ENCODE peak calls at places on chromosomes 12 and 14, in ten cellular contexts. One of them, this sample, is unnamed.

GRCh38 chr12:52280796-52281560 is 6.5 kb downstream of the KRT86 start:
- DNase-seq in T-helper 17 cell: no peak
- DNase-seq in effector CD4-positive, alpha-beta T cell: no peak
- DNase-seq in stimulated activated CD4-positive, alpha-beta T cell treated with anti-CD3 and anti-CD28 coated beads, Interleukin-4, amount 100 ng/mL, for 1 hour: no peak
- DNase-seq in A549: peak; percentile 100
- DNase-seq in CD8-positive, alpha-beta memory T cell: no peak
- DNase-seq in DMS 273 treated with DMSO at 0.1 percent for 48 hours: no peak
- DNase-seq in thyroid gland: peak; percentile 77
- DNase-seq in stimulated activated CD8-positive, alpha-beta memory T cell treated with anti-CD3 and anti-CD28 coated beads, Interleukin-12 subunit alpha, Interleukin-12 subunit beta, amount 100 ng/mL, for 4 hours: no peak
- DNase-seq in HuH-7.5: no peak
- DNase-seq in this sample: no peak

GRCh38 chr12:41932470-41932991 is 212.1 kb downstream of the GXYLT1 start:
- DNase-seq in T-helper 17 cell: no peak
- DNase-seq in effector CD4-positive, alpha-beta T cell: no peak
- DNase-seq in stimulated activated CD4-positive, alpha-beta T cell treated with anti-CD3 and anti-CD28 coated beads, Interleukin-4, amount 100 ng/mL, for 1 hour: peak; percentile 2
- DNase-seq in A549: no peak
- DNase-seq in CD8-positive, alpha-beta memory T cell: no peak
- DNase-seq in DMS 273 treated with DMSO at 0.1 percent for 48 hours: peak; percentile 49
- DNase-seq in thyroid gland: peak; percentile 44
- DNase-seq in stimulated activated CD8-positive, alpha-beta memory T cell treated with anti-CD3 and anti-CD28 coated beads, Interleukin-12 subunit alpha, Interleukin-12 subunit beta, amount 100 ng/mL, for 4 hours: no peak
- DNase-seq in HuH-7.5: peak; percentile 42
- DNase-seq in this sample: peak; percentile 57

GRCh38 chr12:12048714-12049113 is 22.0 kb upstream of the BCL2L14 start:
- DNase-seq in T-helper 17 cell: no peak
- DNase-seq in effector CD4-positive, alpha-beta T cell: no peak
- DNase-seq in stimulated activated CD4-positive, alpha-beta T cell treated with anti-CD3 and anti-CD28 coated beads, Interleukin-4, amount 100 ng/mL, for 1 hour: no peak
- DNase-seq in A549: no peak
- DNase-seq in CD8-positive, alpha-beta memory T cell: no peak
- DNase-seq in DMS 273 treated with DMSO at 0.1 percent for 48 hours: no peak
- DNase-seq in thyroid gland: no peak
- DNase-seq in stimulated activated CD8-positive, alpha-beta memory T cell treated with anti-CD3 and anti-CD28 coated beads, Interleukin-12 subunit alpha, Interleukin-12 subunit beta, amount 100 ng/mL, for 4 hours: no peak
- DNase-seq in HuH-7.5: no peak
- DNase-seq in this sample: no peak

GRCh38 chr12:21054334-21054733 is 76.7 kb upstream of the SLCO1B1 start:
- DNase-seq in T-helper 17 cell: no peak
- DNase-seq in effector CD4-positive, alpha-beta T cell: no peak
- DNase-seq in stimulated activated CD4-positive, alpha-beta T cell treated with anti-CD3 and anti-CD28 coated beads, Interleukin-4, amount 100 ng/mL, for 1 hour: no peak
- DNase-seq in A549: peak; percentile 17
- DNase-seq in CD8-positive, alpha-beta memory T cell: no peak
- DNase-seq in DMS 273 treated with DMSO at 0.1 percent for 48 hours: no peak
- DNase-seq in thyroid gland: no peak
- DNase-seq in stimulated activated CD8-positive, alpha-beta memory T cell treated with anti-CD3 and anti-CD28 coated beads, Interleukin-12 subunit alpha, Interleukin-12 subunit beta, amount 100 ng/mL, for 4 hours: no peak
- DNase-seq in HuH-7.5: no peak
- DNase-seq in this sample: peak; percentile 5

GRCh38 chr14:70934502-70935134 is 27.4 kb downstream of the PCNX1 start:
- DNase-seq in T-helper 17 cell: no peak
- DNase-seq in effector CD4-positive, alpha-beta T cell: no peak
- DNase-seq in stimulated activated CD4-positive, alpha-beta T cell treated with anti-CD3 and anti-CD28 coated beads, Interleukin-4, amount 100 ng/mL, for 1 hour: no peak
- DNase-seq in A549: no peak
- DNase-seq in CD8-positive, alpha-beta memory T cell: no peak
- DNase-seq in DMS 273 treated with DMSO at 0.1 percent for 48 hours: no peak
- DNase-seq in thyroid gland: no peak
- DNase-seq in stimulated activated CD8-positive, alpha-beta memory T cell treated with anti-CD3 and anti-CD28 coated beads, Interleukin-12 subunit alpha, Interleukin-12 subunit beta, amount 100 ng/mL, for 4 hours: no peak
- DNase-seq in HuH-7.5: no peak
- DNase-seq in this sample: no peak

GRCh38 chr12:48380596-48380995 is 29.9 kb upstream of the ZNF641 start:
- DNase-seq in T-helper 17 cell: no peak
- DNase-seq in effector CD4-positive, alpha-beta T cell: no peak
- DNase-seq in stimulated activated CD4-positive, alpha-beta T cell treated with anti-CD3 and anti-CD28 coated beads, Interleukin-4, amount 100 ng/mL, for 1 hour: no peak
- DNase-seq in A549: no peak
- DNase-seq in CD8-positive, alpha-beta memory T cell: no peak
- DNase-seq in DMS 273 treated with DMSO at 0.1 percent for 48 hours: no peak
- DNase-seq in thyroid gland: no peak
- DNase-seq in stimulated activated CD8-positive, alpha-beta memory T cell treated with anti-CD3 and anti-CD28 coated beads, Interleukin-12 subunit alpha, Interleukin-12 subunit beta, amount 100 ng/mL, for 4 hours: no peak
- DNase-seq in HuH-7.5: no peak
- DNase-seq in this sample: no peak

GRCh38 chr14:101239065-101239464 is 322.2 kb upstream of the DIO3 start:
- DNase-seq in T-helper 17 cell: no peak
- DNase-seq in effector CD4-positive, alpha-beta T cell: no peak
- DNase-seq in stimulated activated CD4-positive, alpha-beta T cell treated with anti-CD3 and anti-CD28 coated beads, Interleukin-4, amount 100 ng/mL, for 1 hour: no peak
- DNase-seq in A549: no peak
- DNase-seq in CD8-positive, alpha-beta memory T cell: no peak
- DNase-seq in DMS 273 treated with DMSO at 0.1 percent for 48 hours: no peak
- DNase-seq in thyroid gland: no peak
- DNase-seq in stimulated activated CD8-positive, alpha-beta memory T cell treated with anti-CD3 and anti-CD28 coated beads, Interleukin-12 subunit alpha, Interleukin-12 subunit beta, amount 100 ng/mL, for 4 hours: no peak
- DNase-seq in HuH-7.5: no peak
- DNase-seq in this sample: no peak

GRCh38 chr12:51923506-51924365 is 16.4 kb downstream of the ACVRL1 start:
- DNase-seq in T-helper 17 cell: peak; percentile 59
- DNase-seq in effector CD4-positive, alpha-beta T cell: peak; percentile 42
- DNase-seq in stimulated activated CD4-positive, alpha-beta T cell treated with anti-CD3 and anti-CD28 coated beads, Interleukin-4, amount 100 ng/mL, for 1 hour: peak; percentile 67
- DNase-seq in A549: no peak
- DNase-seq in CD8-positive, alpha-beta memory T cell: peak; percentile 61
- DNase-seq in DMS 273 treated with DMSO at 0.1 percent for 48 hours: no peak
- DNase-seq in thyroid gland: peak; percentile 42
- DNase-seq in stimulated activated CD8-positive, alpha-beta memory T cell treated with anti-CD3 and anti-CD28 coated beads, Interleukin-12 subunit alpha, Interleukin-12 subunit beta, amount 100 ng/mL, for 4 hours: peak; percentile 36
- DNase-seq in HuH-7.5: peak; percentile 51
- DNase-seq in this sample: peak; percentile 52

GRCh38 chr12:95303476-95303875 is 85.9 kb downstream of the VEZT start:
- DNase-seq in T-helper 17 cell: no peak
- DNase-seq in effector CD4-positive, alpha-beta T cell: no peak
- DNase-seq in stimulated activated CD4-positive, alpha-beta T cell treated with anti-CD3 and anti-CD28 coated beads, Interleukin-4, amount 100 ng/mL, for 1 hour: no peak
- DNase-seq in A549: no peak
- DNase-seq in CD8-positive, alpha-beta memory T cell: no peak
- DNase-seq in DMS 273 treated with DMSO at 0.1 percent for 48 hours: no peak
- DNase-seq in thyroid gland: no peak
- DNase-seq in stimulated activated CD8-positive, alpha-beta memory T cell treated with anti-CD3 and anti-CD28 coated beads, Interleukin-12 subunit alpha, Interleukin-12 subunit beta, amount 100 ng/mL, for 4 hours: no peak
- DNase-seq in HuH-7.5: no peak
- DNase-seq in this sample: no peak

GRCh38 chr12:66352197-66352596 is 49.9 kb downstream of the HELB start:
- DNase-seq in T-helper 17 cell: no peak
- DNase-seq in effector CD4-positive, alpha-beta T cell: no peak
- DNase-seq in stimulated activated CD4-positive, alpha-beta T cell treated with anti-CD3 and anti-CD28 coated beads, Interleukin-4, amount 100 ng/mL, for 1 hour: no peak
- DNase-seq in A549: peak; percentile 42
- DNase-seq in CD8-positive, alpha-beta memory T cell: no peak
- DNase-seq in DMS 273 treated with DMSO at 0.1 percent for 48 hours: no peak
- DNase-seq in thyroid gland: no peak
- DNase-seq in stimulated activated CD8-positive, alpha-beta memory T cell treated with anti-CD3 and anti-CD28 coated beads, Interleukin-12 subunit alpha, Interleukin-12 subunit beta, amount 100 ng/mL, for 4 hours: no peak
- DNase-seq in HuH-7.5: no peak
- DNase-seq in this sample: peak; percentile 32

GRCh38 chr12:32501835-32502333 is 102.5 kb downstream of the FGD4 start:
- DNase-seq in T-helper 17 cell: no peak
- DNase-seq in effector CD4-positive, alpha-beta T cell: no peak
- DNase-seq in stimulated activated CD4-positive, alpha-beta T cell treated with anti-CD3 and anti-CD28 coated beads, Interleukin-4, amount 100 ng/mL, for 1 hour: no peak
- DNase-seq in A549: no peak
- DNase-seq in CD8-positive, alpha-beta memory T cell: no peak
- DNase-seq in DMS 273 treated with DMSO at 0.1 percent for 48 hours: peak; percentile 87
- DNase-seq in thyroid gland: peak; percentile 4
- DNase-seq in stimulated activated CD8-positive, alpha-beta memory T cell treated with anti-CD3 and anti-CD28 coated beads, Interleukin-12 subunit alpha, Interleukin-12 subunit beta, amount 100 ng/mL, for 4 hours: no peak
- DNase-seq in HuH-7.5: peak; percentile 57
- DNase-seq in this sample: peak; percentile 76

This sample was measured in cardiac muscle cell.